ENCODE peak calls at places on chromosomes 12 and 14, in six cellular contexts. O, X, Y, A, K and M are unnamed samples. For H3K4me1, the result is how much of the 10 kb centered on the place peaks cover.

GRCh38 chr12:96196781-96197180 is 2.6 kb downstream of the ELK3 start:
- DNase-seq in O (no peak), X (no peak), Y (no peak), A (no peak), K (no peak), M (no peak)

GRCh38 chr14:75140620-75141019 is 13.8 kb upstream of the NEK9 start:
- DNase-seq in O (no peak), X (no peak), Y (no peak), A (no peak), K (no peak), M (no peak)

GRCh38 chr12:128783129-128783574 is 40.6 kb downstream of the SLC15A4 start:
- DNase-seq in O (no peak), X (peak), Y (no peak), A (no peak), K (no peak), M (no peak)

GRCh38 chr12:39835517-39836489 is 216.2 kb upstream of the ABCD2 start:
- DNase-seq in O (no peak), X (no peak), Y (no peak), A (no peak), K (no peak), M (no peak)

GRCh38 chr12:356276-356988 is 32.7 kb downstream of the KDM5A start:
- DNase-seq in O (no peak), X (no peak), Y (no peak), A (no peak), K (no peak), M (no peak)

GRCh38 chr12:68904351-68904982 is 28.5 kb downstream of the CPM start:
- DNase-seq in O (no peak), X (no peak), Y (no peak), A (no peak), K (no peak), M (no peak)

GRCh38 chr12:132424811-132425210 is 65.1 kb upstream of the FBRSL1 start:
- DNase-seq in O (no peak), X (no peak), Y (no peak), A (no peak), K (no peak), M (no peak)

GRCh38 chr14:25953532-25954144 is 644.2 kb downstream of the NOVA1 start:
- DNase-seq in O (no peak), X (peak), Y (no peak), A (no peak), K (no peak), M (peak)

GRCh38 chr14:43706901-43707300 is 800.2 kb downstream of the FSCB start:
- DNase-seq in O (no peak), X (no peak), Y (no peak), A (no peak), K (no peak), M (no peak)

GRCh38 chr14:75224561-75224960 is 48.1 kb upstream of the TMED10 start:
- DNase-seq in O (no peak), X (no peak), Y (no peak), A (no peak), K (no peak), M (no peak)

GRCh38 chr14:66652736-66653135 is 144.8 kb downstream of the GPHN start:
- DNase-seq in O (peak), X (no peak), Y (no peak), A (no peak), K (no peak), M (no peak)

GRCh38 chr14:90256354-90257131 is at the start of gene PSMC1:
- DNase-seq in O (peak), X (peak), Y (peak), A (peak), K (peak), M (peak)

GRCh38 chr12:132554857-132555630 is 55.3 kb downstream of the LRCOL1 start:
- DNase-seq in O (peak), X (no peak), Y (no peak), A (peak), K (no peak), M (no peak)

GRCh38 chr12:104582739-104583138 is 126.0 kb downstream of the CHST11 start:
- DNase-seq in O (no peak), X (no peak), Y (no peak), A (no peak), K (no peak), M (no peak)

GRCh38 chr14:84927096-84927910 is 602.6 kb upstream of the FLRT2 start:
- DNase-seq in O (no peak), X (no peak), Y (no peak), A (no peak), K (no peak), M (no peak)

GRCh38 chr14:23439107-23439835 is 3.8 kb upstream of the MYH7 start:
- DNase-seq in O (no peak), X (no peak), Y (no peak), A (no peak), K (no peak), M (no peak)

GRCh38 chr14:33932526-33933292 is 18.2 kb downstream of the EGLN3 start:
- DNase-seq in O (no peak), X (no peak), Y (no peak), A (no peak), K (no peak), M (no peak)

GRCh38 chr12:69476276-69477017 is 6.3 kb downstream of the FRS2 start:
- DNase-seq in O (no peak), X (no peak), Y (no peak), A (no peak), K (no peak), M (no peak)

GRCh38 chr12:19222566-19222965 is 93.0 kb downstream of the PLEKHA5 start:
- DNase-seq in O (no peak), X (no peak), Y (no peak), A (no peak), K (no peak), M (no peak)

GRCh38 chr12:121628037-121628436 is 1.7 kb downstream of the ORAI1 start:
- DNase-seq in O (no peak), X (no peak), Y (peak), A (peak), K (no peak), M (no peak)

GRCh38 chr12:6821271-6821673 is 349 bp upstream of the GPR162 start:
- DNase-seq in O (peak), X (peak), Y (peak), A (peak), K (no peak), M (no peak)
- H3K4me3 ChIP-seq in O (peak), X (peak), Y (peak), A (peak), K (peak), M (peak)

DNA sequence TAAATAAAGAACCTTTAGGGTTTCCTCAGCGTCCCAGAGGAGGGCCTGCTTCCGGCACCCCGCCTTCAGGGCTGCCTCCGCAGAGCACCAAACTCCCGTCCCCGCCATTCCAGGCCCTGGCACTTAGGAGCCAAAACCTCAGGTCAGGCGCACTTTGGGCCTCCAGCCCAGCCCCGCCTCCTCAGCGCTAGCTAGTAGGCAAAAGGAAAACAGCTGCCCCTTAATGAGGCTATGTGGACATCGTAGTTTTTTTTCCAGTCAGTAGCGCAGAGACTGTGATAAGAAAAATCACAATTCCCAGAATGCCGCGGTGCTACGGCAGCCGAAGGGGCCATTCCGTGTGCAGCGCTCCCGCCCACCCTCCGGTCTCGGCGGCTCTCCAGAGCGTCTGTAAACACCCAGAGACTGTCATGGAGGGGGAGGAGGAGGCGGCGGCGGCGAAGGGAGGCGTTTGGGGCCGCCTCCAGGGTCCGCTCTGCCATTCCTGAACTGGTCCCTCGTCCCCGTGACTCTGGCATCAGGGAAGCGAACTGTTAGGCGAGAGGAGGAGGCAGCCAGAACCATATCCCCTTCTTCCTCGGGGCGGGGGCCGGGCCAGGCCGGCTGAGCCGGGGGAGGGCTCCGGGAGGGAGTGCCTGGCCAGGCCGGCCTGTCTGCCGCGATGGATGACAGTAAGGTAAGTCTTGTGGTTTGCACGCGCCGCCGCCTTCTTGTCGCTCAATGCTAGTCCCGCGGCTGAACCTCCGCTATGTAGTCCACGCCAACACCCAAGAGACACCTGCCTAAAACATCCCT is at the start of gene CREBL2:
- DNase-seq in O (peak), X (peak), Y (peak), A (peak), K (peak), M (peak)
- TF ChIP-seq POLR2AphosphoS5 in O (peak), X (peak), Y (peak), A (peak), K (peak), M (peak)

DNA sequence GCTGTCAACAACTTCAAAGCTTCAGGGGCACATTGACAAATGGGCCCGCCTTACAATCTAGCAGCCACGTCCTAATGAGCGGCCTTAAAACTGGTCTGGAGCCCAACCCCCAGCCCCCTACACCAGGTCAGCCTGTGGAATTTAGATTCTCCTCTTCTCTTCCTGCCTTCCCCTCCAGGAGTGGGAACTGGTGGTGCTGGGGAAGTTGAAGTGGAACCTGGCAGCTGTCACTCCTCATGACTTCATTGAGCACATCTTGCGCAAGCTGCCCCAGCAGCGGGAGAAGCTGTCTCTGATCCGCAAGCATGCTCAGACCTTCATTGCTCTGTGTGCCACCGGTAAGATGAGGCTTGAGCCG is 5.0 kb downstream of the CCND2 start:
- DNase-seq in O (no peak), X (peak), Y (no peak), A (no peak), K (no peak), M (no peak)
- H3K4me1 ChIP-seq in O (under half), X (half or more), Y (half or more), A (under half), K (under half), M (under half)

GRCh38 chr14:52845079-52845478 is 53.7 kb upstream of the GNPNAT1 start:
- DNase-seq in O (no peak), X (no peak), Y (no peak), A (no peak), K (no peak), M (no peak)
- H3K4me3 ChIP-seq in O (no peak), X (no peak), Y (no peak), A (no peak), K (no peak), M (peak)